ENCODE peak calls at places on chromosomes 13 and 19, in ten cellular contexts. One of them, this sample, is unnamed.

GRCh38 chr13:23751195-23751594 is 138.0 kb downstream of the MIPEP start:
- DNase-seq in progenitor cell of endocrine pancreas: no peak
- DNase-seq in Caco-2: peak
- DNase-seq in brain microvascular endothelial cell: peak
- DNase-seq in activated CD8-positive, alpha-beta memory T cell treated with anti-CD3 and anti-CD28 coated beads for 4 hours: no peak
- DNase-seq in fibroblast of the aortic adventitia: no peak
- DNase-seq in colonic mucosa: no peak
- DNase-seq in H9: no peak
- DNase-seq in adrenal gland: no peak
- DNase-seq in cardiac muscle cell: no peak
- DNase-seq in this sample: no peak

GRCh38 chr19:56066152-56067023 is 54.7 kb downstream of the ZNF787 start:
- DNase-seq in cardiac muscle cell: peak
- DNase-seq in adrenal gland: peak
- DNase-seq in H9: peak
- DNase-seq in progenitor cell of endocrine pancreas: peak
- DNase-seq in fibroblast of the aortic adventitia: peak
- DNase-seq in brain microvascular endothelial cell: peak
- DNase-seq in activated CD8-positive, alpha-beta memory T cell treated with anti-CD3 and anti-CD28 coated beads for 4 hours: peak
- DNase-seq in colonic mucosa: peak
- DNase-seq in Caco-2: peak
- DNase-seq in this sample: peak

GRCh38 chr13:21676611-21677021 is 5.7 kb downstream of the FGF9 start:
- DNase-seq in activated CD8-positive, alpha-beta memory T cell treated with anti-CD3 and anti-CD28 coated beads for 4 hours: no peak
- DNase-seq in progenitor cell of endocrine pancreas: no peak
- DNase-seq in brain microvascular endothelial cell: no peak
- DNase-seq in cardiac muscle cell: no peak
- DNase-seq in Caco-2: peak
- DNase-seq in colonic mucosa: peak
- DNase-seq in adrenal gland: no peak
- DNase-seq in H9: peak
- DNase-seq in fibroblast of the aortic adventitia: no peak
- DNase-seq in this sample: no peak

GRCh38 chr13:50340566-50341287 is 325.5 kb downstream of the KCNRG start:
- DNase-seq in H9: no peak
- DNase-seq in cardiac muscle cell: no peak
- DNase-seq in Caco-2: no peak
- DNase-seq in colonic mucosa: no peak
- DNase-seq in fibroblast of the aortic adventitia: no peak
- DNase-seq in adrenal gland: no peak
- DNase-seq in progenitor cell of endocrine pancreas: no peak
- DNase-seq in brain microvascular endothelial cell: no peak
- DNase-seq in activated CD8-positive, alpha-beta memory T cell treated with anti-CD3 and anti-CD28 coated beads for 4 hours: no peak
- DNase-seq in this sample: no peak

GRCh38 chr13:101090287-101090686 is 326.0 kb downstream of the NALCN start:
- DNase-seq in Caco-2: no peak
- DNase-seq in activated CD8-positive, alpha-beta memory T cell treated with anti-CD3 and anti-CD28 coated beads for 4 hours: no peak
- DNase-seq in colonic mucosa: no peak
- DNase-seq in brain microvascular endothelial cell: no peak
- DNase-seq in progenitor cell of endocrine pancreas: no peak
- DNase-seq in H9: no peak
- DNase-seq in cardiac muscle cell: no peak
- DNase-seq in adrenal gland: no peak
- DNase-seq in fibroblast of the aortic adventitia: no peak
- DNase-seq in this sample: no peak

GRCh38 chr13:113845723-113846638 is 17.9 kb downstream of the GAS6 start:
- DNase-seq in brain microvascular endothelial cell: no peak
- DNase-seq in H9: no peak
- DNase-seq in progenitor cell of endocrine pancreas: no peak
- DNase-seq in cardiac muscle cell: no peak
- DNase-seq in fibroblast of the aortic adventitia: no peak
- DNase-seq in Caco-2: no peak
- DNase-seq in activated CD8-positive, alpha-beta memory T cell treated with anti-CD3 and anti-CD28 coated beads for 4 hours: no peak
- DNase-seq in adrenal gland: no peak
- DNase-seq in colonic mucosa: no peak
- DNase-seq in this sample: no peak

GRCh38 chr19:10603084-10603872 is 16.2 kb upstream of the AP1M2 start:
- DNase-seq in cardiac muscle cell: peak
- DNase-seq in H9: peak
- DNase-seq in Caco-2: no peak
- DNase-seq in progenitor cell of endocrine pancreas: no peak
- DNase-seq in adrenal gland: peak
- DNase-seq in fibroblast of the aortic adventitia: no peak
- DNase-seq in brain microvascular endothelial cell: no peak
- DNase-seq in activated CD8-positive, alpha-beta memory T cell treated with anti-CD3 and anti-CD28 coated beads for 4 hours: peak
- DNase-seq in colonic mucosa: peak
- DNase-seq in this sample: no peak

GRCh38 chr13:60970736-60971135 is 444.9 kb downstream of the PCDH20 start:
- DNase-seq in Caco-2: no peak
- DNase-seq in adrenal gland: no peak
- DNase-seq in cardiac muscle cell: no peak
- DNase-seq in brain microvascular endothelial cell: no peak
- DNase-seq in colonic mucosa: no peak
- DNase-seq in activated CD8-positive, alpha-beta memory T cell treated with anti-CD3 and anti-CD28 coated beads for 4 hours: no peak
- DNase-seq in H9: peak
- DNase-seq in fibroblast of the aortic adventitia: no peak
- DNase-seq in progenitor cell of endocrine pancreas: no peak
- DNase-seq in this sample: no peak

GRCh38 chr19:39080431-39080830 is 3.7 kb upstream of the ACP7 start:
- DNase-seq in H9: no peak
- DNase-seq in progenitor cell of endocrine pancreas: no peak
- DNase-seq in activated CD8-positive, alpha-beta memory T cell treated with anti-CD3 and anti-CD28 coated beads for 4 hours: no peak
- DNase-seq in fibroblast of the aortic adventitia: no peak
- DNase-seq in brain microvascular endothelial cell: no peak
- DNase-seq in adrenal gland: no peak
- DNase-seq in colonic mucosa: no peak
- DNase-seq in Caco-2: no peak
- DNase-seq in cardiac muscle cell: no peak
- DNase-seq in this sample: no peak

GRCh38 chr13:94994506-94994905 is 282.2 kb upstream of the SOX21 start:
- DNase-seq in progenitor cell of endocrine pancreas: no peak
- DNase-seq in colonic mucosa: no peak
- DNase-seq in adrenal gland: no peak
- DNase-seq in brain microvascular endothelial cell: no peak
- DNase-seq in activated CD8-positive, alpha-beta memory T cell treated with anti-CD3 and anti-CD28 coated beads for 4 hours: no peak
- DNase-seq in Caco-2: no peak
- DNase-seq in fibroblast of the aortic adventitia: no peak
- DNase-seq in H9: no peak
- DNase-seq in cardiac muscle cell: no peak
- DNase-seq in this sample: no peak

GRCh38 chr13:85497652-85498051 is 301.6 kb downstream of the SLITRK6 start:
- DNase-seq in brain microvascular endothelial cell: peak
- DNase-seq in adrenal gland: no peak
- DNase-seq in Caco-2: no peak
- DNase-seq in H9: no peak
- DNase-seq in activated CD8-positive, alpha-beta memory T cell treated with anti-CD3 and anti-CD28 coated beads for 4 hours: no peak
- DNase-seq in progenitor cell of endocrine pancreas: no peak
- DNase-seq in fibroblast of the aortic adventitia: peak
- DNase-seq in cardiac muscle cell: peak
- DNase-seq in colonic mucosa: no peak
- DNase-seq in this sample: no peak

GRCh38 chr13:53217221-53217620 is 188.6 kb downstream of the OLFM4 start:
- DNase-seq in adrenal gland: no peak
- DNase-seq in Caco-2: no peak
- DNase-seq in progenitor cell of endocrine pancreas: no peak
- DNase-seq in cardiac muscle cell: no peak
- DNase-seq in activated CD8-positive, alpha-beta memory T cell treated with anti-CD3 and anti-CD28 coated beads for 4 hours: no peak
- DNase-seq in brain microvascular endothelial cell: no peak
- DNase-seq in H9: no peak
- DNase-seq in colonic mucosa: no peak
- DNase-seq in fibroblast of the aortic adventitia: no peak
- DNase-seq in this sample: no peak

GRCh38 chr19:6720369-6721112 is at the start of gene C3:
- DNase-seq in progenitor cell of endocrine pancreas: no peak
- DNase-seq in colonic mucosa: no peak
- DNase-seq in fibroblast of the aortic adventitia: peak
- DNase-seq in H9: no peak
- DNase-seq in brain microvascular endothelial cell: no peak
- DNase-seq in activated CD8-positive, alpha-beta memory T cell treated with anti-CD3 and anti-CD28 coated beads for 4 hours: no peak
- DNase-seq in Caco-2: peak
- DNase-seq in cardiac muscle cell: peak
- DNase-seq in adrenal gland: peak
- DNase-seq in this sample: no peak

GRCh38 chr13:31756346-31756745 is 17.0 kb downstream of the RXFP2 start:
- DNase-seq in activated CD8-positive, alpha-beta memory T cell treated with anti-CD3 and anti-CD28 coated beads for 4 hours: no peak
- DNase-seq in brain microvascular endothelial cell: peak
- DNase-seq in Caco-2: no peak
- DNase-seq in progenitor cell of endocrine pancreas: no peak
- DNase-seq in adrenal gland: no peak
- DNase-seq in H9: no peak
- DNase-seq in cardiac muscle cell: peak
- DNase-seq in colonic mucosa: no peak
- DNase-seq in fibroblast of the aortic adventitia: peak
- DNase-seq in this sample: no peak

GRCh38 chr19:16285769-16286564 is 38.7 kb upstream of the KLF2 start:
- DNase-seq in adrenal gland: no peak
- DNase-seq in Caco-2: no peak
- DNase-seq in brain microvascular endothelial cell: no peak
- DNase-seq in H9: no peak
- DNase-seq in progenitor cell of endocrine pancreas: no peak
- DNase-seq in fibroblast of the aortic adventitia: no peak
- DNase-seq in activated CD8-positive, alpha-beta memory T cell treated with anti-CD3 and anti-CD28 coated beads for 4 hours: no peak
- DNase-seq in colonic mucosa: no peak
- DNase-seq in cardiac muscle cell: peak
- DNase-seq in this sample: no peak

GRCh38 chr13:28492527-28493367 is 2.2 kb downstream of the FLT1 start:
- DNase-seq in Caco-2: no peak
- DNase-seq in activated CD8-positive, alpha-beta memory T cell treated with anti-CD3 and anti-CD28 coated beads for 4 hours: peak
- DNase-seq in H9: no peak
- DNase-seq in brain microvascular endothelial cell: no peak
- DNase-seq in adrenal gland: no peak
- DNase-seq in fibroblast of the aortic adventitia: no peak
- DNase-seq in colonic mucosa: no peak
- DNase-seq in progenitor cell of endocrine pancreas: no peak
- DNase-seq in cardiac muscle cell: no peak
- DNase-seq in this sample: no peak

GRCh38 chr19:40598121-40598917 is 2.9 kb upstream of the LTBP4 start:
- DNase-seq in activated CD8-positive, alpha-beta memory T cell treated with anti-CD3 and anti-CD28 coated beads for 4 hours: peak
- DNase-seq in Caco-2: peak
- DNase-seq in progenitor cell of endocrine pancreas: peak
- DNase-seq in brain microvascular endothelial cell: peak
- DNase-seq in fibroblast of the aortic adventitia: peak
- DNase-seq in colonic mucosa: peak
- DNase-seq in cardiac muscle cell: peak
- DNase-seq in adrenal gland: peak
- DNase-seq in H9: peak
- DNase-seq in this sample: peak

GRCh38 chr19:6654347-6655310 is 15.3 kb downstream of the TNFSF14 start:
- DNase-seq in activated CD8-positive, alpha-beta memory T cell treated with anti-CD3 and anti-CD28 coated beads for 4 hours: no peak
- DNase-seq in Caco-2: no peak
- DNase-seq in colonic mucosa: no peak
- DNase-seq in progenitor cell of endocrine pancreas: no peak
- DNase-seq in H9: no peak
- DNase-seq in brain microvascular endothelial cell: no peak
- DNase-seq in adrenal gland: no peak
- DNase-seq in cardiac muscle cell: no peak
- DNase-seq in fibroblast of the aortic adventitia: no peak
- DNase-seq in this sample: no peak

GRCh38 chr19:50651174-50651573 is 1.9 kb downstream of the C19orf81 start:
- DNase-seq in progenitor cell of endocrine pancreas: no peak
- DNase-seq in brain microvascular endothelial cell: no peak
- DNase-seq in colonic mucosa: no peak
- DNase-seq in Caco-2: no peak
- DNase-seq in activated CD8-positive, alpha-beta memory T cell treated with anti-CD3 and anti-CD28 coated beads for 4 hours: no peak
- DNase-seq in H9: no peak
- DNase-seq in fibroblast of the aortic adventitia: no peak
- DNase-seq in adrenal gland: no peak
- DNase-seq in cardiac muscle cell: no peak
- DNase-seq in this sample: no peak

GRCh38 chr19:54364775-54365257 is at the start of gene LAIR1:
- DNase-seq in fibroblast of the aortic adventitia: no peak
- DNase-seq in colonic mucosa: no peak
- DNase-seq in activated CD8-positive, alpha-beta memory T cell treated with anti-CD3 and anti-CD28 coated beads for 4 hours: peak
- DNase-seq in cardiac muscle cell: peak
- DNase-seq in Caco-2: no peak
- DNase-seq in brain microvascular endothelial cell: no peak
- DNase-seq in adrenal gland: peak
- DNase-seq in H9: no peak
- DNase-seq in progenitor cell of endocrine pancreas: no peak
- DNase-seq in this sample: no peak

GRCh38 chr19:51971624-51972023 is 15.0 kb downstream of the ZNF350 start:
- DNase-seq in cardiac muscle cell: peak
- DNase-seq in brain microvascular endothelial cell: no peak
- DNase-seq in progenitor cell of endocrine pancreas: no peak
- DNase-seq in H9: no peak
- DNase-seq in Caco-2: peak
- DNase-seq in colonic mucosa: no peak
- DNase-seq in adrenal gland: no peak
- DNase-seq in activated CD8-positive, alpha-beta memory T cell treated with anti-CD3 and anti-CD28 coated beads for 4 hours: no peak
- DNase-seq in fibroblast of the aortic adventitia: peak
- DNase-seq in this sample: no peak

GRCh38 chr19:41991025-41991424 is 3.0 kb downstream of the ATP1A3 start:
- DNase-seq in activated CD8-positive, alpha-beta memory T cell treated with anti-CD3 and anti-CD28 coated beads for 4 hours: no peak
- DNase-seq in brain microvascular endothelial cell: no peak
- DNase-seq in progenitor cell of endocrine pancreas: no peak
- DNase-seq in cardiac muscle cell: no peak
- DNase-seq in Caco-2: no peak
- DNase-seq in colonic mucosa: no peak
- DNase-seq in H9: no peak
- DNase-seq in fibroblast of the aortic adventitia: no peak
- DNase-seq in adrenal gland: no peak
- DNase-seq in this sample: no peak

This sample was measured in neural crest cell.